ENCODE peak calls at places on chromosomes 7 and 10, in four cellular contexts. N is GM12865, G is upper lobe of right lung, T is HFF-Myc. P is an unnamed sample.
A peak's percentile ranks its signal among the peaks of the same experiment; 100 is the strongest.

GRCh38 chr7:90597527-90597871 is 1.4 kb downstream of the CDK14 start:
- DNase-seq in N (no peak), G (no peak), T (no peak), P (no peak)

GRCh38 chr7:2864999-2865670 is 21.0 kb upstream of the GNA12 start:
- DNase-seq in N (peak; percentile 86), G (no peak), T (peak; percentile 59), P (no peak)

GRCh38 chr7:47191316-47191715 is 390.6 kb downstream of the TNS3 start:
- DNase-seq in N (no peak), G (no peak), T (no peak), P (no peak)

GRCh38 chr7:2760098-2760889 is 72.3 kb downstream of the AMZ1 start:
- DNase-seq in N (peak; percentile 45), G (peak; percentile 73), T (no peak), P (no peak)

GRCh38 chr10:100895346-100895745 is 17.4 kb upstream of the SLF2 start:
- DNase-seq in N (no peak), G (no peak), T (no peak), P (no peak)

GRCh38 chr10:86300931-86301330 is 65.7 kb downstream of the GRID1 start:
- DNase-seq in N (no peak), G (peak; percentile 41), T (no peak), P (no peak)

GRCh38 chr10:93475871-93476270 is 6.3 kb downstream of the MYOF start:
- DNase-seq in N (no peak), G (no peak), T (no peak), P (no peak)

GRCh38 chr7:148398844-148399365 is 191.7 kb upstream of the C7orf33 start:
- DNase-seq in N (peak; percentile 6), G (no peak), T (no peak), P (no peak)

GRCh38 chr7:132028144-132028920 is 471.9 kb upstream of the PODXL start:
- DNase-seq in N (no peak), G (no peak), T (no peak), P (no peak)

GRCh38 chr7:135257790-135258189 is 24.2 kb downstream of the STRA8 start:
- DNase-seq in N (no peak), G (no peak), T (no peak), P (no peak)

GRCh38 chr7:84237533-84238173 is 43.1 kb upstream of the SEMA3A start:
- DNase-seq in N (peak; percentile 43), G (no peak), T (peak; percentile 83), P (peak; percentile 53)

GRCh38 chr7:151876112-151876898 is 610 bp downstream of the PRKAG2 start:
- DNase-seq in N (peak; percentile 51), G (peak; percentile 91), T (no peak), P (no peak)

GRCh38 chr10:25552283-25552919 is 377.6 kb downstream of the GPR158 start:
- DNase-seq in N (no peak), G (no peak), T (no peak), P (no peak)

GRCh38 chr7:3196629-3197028 is 104.4 kb upstream of the SDK1 start:
- DNase-seq in N (no peak), G (no peak), T (no peak), P (no peak)

GRCh38 chr7:25262586-25262985 is 34.3 kb upstream of the NPVF start:
- DNase-seq in N (no peak), G (no peak), T (peak; percentile 2), P (no peak)

P was measured in pulmonary artery endothelial cell.